ENCODE peak calls at places on chromosomes 6 and 20, in six cellular contexts. One of them, this sample, is unnamed.

GRCh38 chr6:6529275-6529674 is 59.2 kb upstream of the LY86 start:
- DNase-seq in HCT116: no peak
- DNase-seq in upper lobe of left lung: no peak
- DNase-seq in stomach: no peak
- DNase-seq in heart right ventricle: no peak
- DNase-seq in CD8-positive, alpha-beta memory T cell: no peak
- DNase-seq in this sample: no peak

GRCh38 chr6:15864033-15864707 is 201.3 kb upstream of the DTNBP1 start:
- DNase-seq in HCT116: no peak
- DNase-seq in upper lobe of left lung: no peak
- DNase-seq in stomach: no peak
- DNase-seq in heart right ventricle: no peak
- DNase-seq in CD8-positive, alpha-beta memory T cell: no peak
- DNase-seq in this sample: no peak

GRCh38 chr6:20559924-20560551 is 25.8 kb downstream of the CDKAL1 start:
- DNase-seq in HCT116: no peak
- DNase-seq in upper lobe of left lung: no peak
- DNase-seq in stomach: no peak
- DNase-seq in heart right ventricle: no peak
- DNase-seq in CD8-positive, alpha-beta memory T cell: no peak
- DNase-seq in this sample: no peak

GRCh38 chr6:4364711-4365110 is 229.3 kb upstream of the ECI2 start:
- DNase-seq in HCT116: no peak
- DNase-seq in upper lobe of left lung: no peak
- DNase-seq in stomach: no peak
- DNase-seq in heart right ventricle: no peak
- DNase-seq in CD8-positive, alpha-beta memory T cell: no peak
- DNase-seq in this sample: no peak

GRCh38 chr6:35140991-35141720 is at the start of gene TCP11:
- DNase-seq in HCT116: no peak
- DNase-seq in upper lobe of left lung: peak; percentile 90
- DNase-seq in stomach: peak; percentile 38
- DNase-seq in heart right ventricle: peak; percentile 15
- DNase-seq in CD8-positive, alpha-beta memory T cell: peak; percentile 16
- DNase-seq in this sample: peak; percentile 77

GRCh38 chr6:137892271-137892708 is 25.2 kb downstream of the TNFAIP3 start:
- DNase-seq in HCT116: no peak
- DNase-seq in upper lobe of left lung: no peak
- DNase-seq in stomach: no peak
- DNase-seq in heart right ventricle: no peak
- DNase-seq in CD8-positive, alpha-beta memory T cell: no peak
- DNase-seq in this sample: no peak

GRCh38 chr6:91063362-91063761 is 476.5 kb upstream of the MAP3K7 start:
- DNase-seq in HCT116: no peak
- DNase-seq in upper lobe of left lung: no peak
- DNase-seq in stomach: no peak
- DNase-seq in heart right ventricle: no peak
- DNase-seq in CD8-positive, alpha-beta memory T cell: no peak
- DNase-seq in this sample: no peak

GRCh38 chr6:116513224-116513875 is 1.9 kb downstream of the CALHM5 start:
- DNase-seq in HCT116: no peak
- DNase-seq in upper lobe of left lung: no peak
- DNase-seq in stomach: no peak
- DNase-seq in heart right ventricle: no peak
- DNase-seq in CD8-positive, alpha-beta memory T cell: no peak
- DNase-seq in this sample: no peak

GRCh38 chr6:6998194-6998569 is 109.6 kb upstream of the RREB1 start:
- DNase-seq in HCT116: no peak
- DNase-seq in upper lobe of left lung: no peak
- DNase-seq in stomach: no peak
- DNase-seq in heart right ventricle: no peak
- DNase-seq in CD8-positive, alpha-beta memory T cell: no peak
- DNase-seq in this sample: no peak

GRCh38 chr6:161222706-161223234 is 51.1 kb downstream of the AGPAT4 start:
- DNase-seq in HCT116: no peak
- DNase-seq in upper lobe of left lung: peak; percentile 37
- DNase-seq in stomach: no peak
- DNase-seq in heart right ventricle: no peak
- DNase-seq in CD8-positive, alpha-beta memory T cell: no peak
- DNase-seq in this sample: no peak

GRCh38 chr6:107917468-107918375 is 40.3 kb downstream of the SEC63 start:
- DNase-seq in HCT116: peak; percentile 7
- DNase-seq in upper lobe of left lung: no peak
- DNase-seq in stomach: no peak
- DNase-seq in heart right ventricle: no peak
- DNase-seq in CD8-positive, alpha-beta memory T cell: no peak
- DNase-seq in this sample: no peak

GRCh38 chr6:2797564-2798014 is 32.4 kb downstream of the WRNIP1 start:
- DNase-seq in HCT116: no peak
- DNase-seq in upper lobe of left lung: no peak
- DNase-seq in stomach: no peak
- DNase-seq in heart right ventricle: no peak
- DNase-seq in CD8-positive, alpha-beta memory T cell: no peak
- DNase-seq in this sample: no peak

GRCh38 chr20:38435555-38435939 is 419 bp upstream of the SNHG17 start:
- DNase-seq in HCT116: no peak
- DNase-seq in upper lobe of left lung: no peak
- DNase-seq in stomach: no peak
- DNase-seq in heart right ventricle: no peak
- DNase-seq in CD8-positive, alpha-beta memory T cell: no peak
- DNase-seq in this sample: no peak

GRCh38 chr6:126054258-126054702 is 67.9 kb downstream of the TRMT11 start:
- DNase-seq in HCT116: no peak
- DNase-seq in upper lobe of left lung: no peak
- DNase-seq in stomach: no peak
- DNase-seq in heart right ventricle: no peak
- DNase-seq in CD8-positive, alpha-beta memory T cell: no peak
- DNase-seq in this sample: no peak

GRCh38 chr20:309306-309840 is 12.0 kb downstream of the ZCCHC3 start:
- DNase-seq in HCT116: no peak
- DNase-seq in upper lobe of left lung: no peak
- DNase-seq in stomach: no peak
- DNase-seq in heart right ventricle: no peak
- DNase-seq in CD8-positive, alpha-beta memory T cell: no peak
- DNase-seq in this sample: no peak

GRCh38 chr6:26327450-26328264 is 37.3 kb upstream of the BTN3A2 start:
- DNase-seq in HCT116: peak; percentile 89
- DNase-seq in upper lobe of left lung: no peak
- DNase-seq in stomach: no peak
- DNase-seq in heart right ventricle: no peak
- DNase-seq in CD8-positive, alpha-beta memory T cell: peak; percentile 57
- DNase-seq in this sample: no peak

GRCh38 chr20:32189691-32190607 is 17.6 kb downstream of the PLAGL2 start:
- DNase-seq in HCT116: no peak
- DNase-seq in upper lobe of left lung: peak; percentile 89
- DNase-seq in stomach: peak; percentile 57
- DNase-seq in heart right ventricle: peak; percentile 40
- DNase-seq in CD8-positive, alpha-beta memory T cell: peak; percentile 50
- DNase-seq in this sample: peak; percentile 71

GRCh38 chr20:49989234-49990065 is 6.7 kb downstream of the SNAI1 start:
- DNase-seq in HCT116: no peak
- DNase-seq in upper lobe of left lung: no peak
- DNase-seq in stomach: no peak
- DNase-seq in heart right ventricle: peak; percentile 77
- DNase-seq in CD8-positive, alpha-beta memory T cell: no peak
- DNase-seq in this sample: peak; percentile 83

GRCh38 chr20:33875055-33875454 is 63.9 kb downstream of the CHMP4B start:
- DNase-seq in HCT116: no peak
- DNase-seq in upper lobe of left lung: no peak
- DNase-seq in stomach: peak; percentile 28
- DNase-seq in heart right ventricle: no peak
- DNase-seq in CD8-positive, alpha-beta memory T cell: no peak
- DNase-seq in this sample: no peak

GRCh38 chr6:53544050-53544499 is 826 bp downstream of the GCLC start:
- DNase-seq in HCT116: no peak
- DNase-seq in upper lobe of left lung: no peak
- DNase-seq in stomach: no peak
- DNase-seq in heart right ventricle: no peak
- DNase-seq in CD8-positive, alpha-beta memory T cell: no peak
- DNase-seq in this sample: no peak

GRCh38 chr20:45823949-45824835 is 2.9 kb downstream of the TNNC2 start:
- DNase-seq in HCT116: no peak
- DNase-seq in upper lobe of left lung: peak; percentile 86
- DNase-seq in stomach: peak; percentile 62
- DNase-seq in heart right ventricle: no peak
- DNase-seq in CD8-positive, alpha-beta memory T cell: peak; percentile 44
- DNase-seq in this sample: no peak

GRCh38 chr6:40194771-40195170 is 260.5 kb upstream of the MOCS1 start:
- DNase-seq in HCT116: no peak
- DNase-seq in upper lobe of left lung: no peak
- DNase-seq in stomach: no peak
- DNase-seq in heart right ventricle: no peak
- DNase-seq in CD8-positive, alpha-beta memory T cell: no peak
- DNase-seq in this sample: no peak

GRCh38 chr6:157273756-157274088 is 49.6 kb downstream of the TMEM242 start:
- DNase-seq in HCT116: peak; percentile 31
- DNase-seq in upper lobe of left lung: peak; percentile 88
- DNase-seq in stomach: peak; percentile 35
- DNase-seq in heart right ventricle: no peak
- DNase-seq in CD8-positive, alpha-beta memory T cell: peak; percentile 68
- DNase-seq in this sample: peak; percentile 69

GRCh38 chr6:52360601-52361346 is 1.2 kb upstream of the PAQR8 start:
- DNase-seq in HCT116: no peak
- DNase-seq in upper lobe of left lung: no peak
- DNase-seq in stomach: no peak
- DNase-seq in heart right ventricle: no peak
- DNase-seq in CD8-positive, alpha-beta memory T cell: no peak
- DNase-seq in this sample: no peak
- H3K27ac ChIP-seq in HCT116: no peak overlapping the region
- H3K27ac ChIP-seq in upper lobe of left lung: peak overlapping the region; percentile 56
- H3K27ac ChIP-seq in stomach: no peak overlapping the region
- H3K27ac ChIP-seq in heart right ventricle: peak overlapping the region; percentile 85
- H3K27ac ChIP-seq in CD8-positive, alpha-beta memory T cell: peak overlapping the region; percentile 95
- H3K27ac ChIP-seq in this sample: no peak overlapping the region

GRCh38 chr6:44044154-44044539 is 83.1 kb downstream of the MRPL14 start:
- DNase-seq in HCT116: no peak
- DNase-seq in upper lobe of left lung: no peak
- DNase-seq in stomach: no peak
- DNase-seq in heart right ventricle: no peak
- DNase-seq in CD8-positive, alpha-beta memory T cell: no peak
- DNase-seq in this sample: peak; percentile 43
- H3K27ac ChIP-seq in HCT116: peak overlapping the region; percentile 95
- H3K27ac ChIP-seq in upper lobe of left lung: no peak overlapping the region
- H3K27ac ChIP-seq in stomach: peak overlapping the region; percentile 44
- H3K27ac ChIP-seq in heart right ventricle: peak overlapping the region; percentile 50
- H3K27ac ChIP-seq in CD8-positive, alpha-beta memory T cell: peak overlapping the region; percentile 72
- H3K27ac ChIP-seq in this sample: no peak overlapping the region

DNA sequence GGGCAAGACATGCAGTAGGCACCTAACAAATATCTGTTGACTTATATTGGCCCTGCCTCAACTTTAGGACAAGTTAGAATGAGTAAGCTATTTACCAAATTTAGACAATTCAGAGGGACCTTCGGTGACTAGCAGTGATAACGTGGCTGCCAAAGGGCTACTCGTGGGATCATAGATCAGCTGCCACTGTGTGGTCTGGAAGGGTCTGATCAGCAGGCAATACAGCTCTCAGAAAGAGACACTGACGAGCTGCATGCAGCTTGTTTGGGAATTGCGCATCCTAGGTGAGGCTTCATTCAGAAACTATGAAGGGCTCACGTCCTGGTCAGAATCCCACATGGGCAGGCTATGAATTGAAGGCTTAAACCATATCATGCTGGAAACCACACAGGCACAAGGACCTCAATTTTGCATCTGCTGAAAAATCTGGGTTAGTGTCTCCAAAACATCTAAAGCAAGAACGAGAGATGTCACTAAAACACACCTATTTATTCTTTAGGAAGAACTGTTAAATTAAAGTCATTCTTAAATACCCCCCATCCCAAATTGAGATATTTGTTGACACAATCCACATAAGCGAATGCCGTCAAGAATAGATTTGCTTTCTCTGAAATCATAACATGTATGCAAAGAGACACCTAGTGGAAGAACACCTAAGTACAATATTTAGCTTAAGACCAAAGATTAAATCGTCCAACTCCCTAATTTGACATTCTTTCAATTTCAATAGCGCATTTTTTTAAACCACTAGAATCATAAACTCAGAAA is 79.6 kb downstream of the IPCEF1 start:
- DNase-seq in HCT116: peak; percentile 33
- DNase-seq in upper lobe of left lung: no peak
- DNase-seq in stomach: no peak
- DNase-seq in heart right ventricle: no peak
- DNase-seq in CD8-positive, alpha-beta memory T cell: peak; percentile 57
- DNase-seq in this sample: no peak
- H3K27ac ChIP-seq in HCT116: no peak overlapping the region
- H3K27ac ChIP-seq in upper lobe of left lung: no peak overlapping the region
- H3K27ac ChIP-seq in stomach: no peak overlapping the region
- H3K27ac ChIP-seq in heart right ventricle: no peak overlapping the region
- H3K27ac ChIP-seq in CD8-positive, alpha-beta memory T cell: no peak overlapping the region
- H3K27ac ChIP-seq in this sample: no peak overlapping the region

GRCh38 chr20:20741067-20742045 is 28.9 kb upstream of the RALGAPA2 start:
- DNase-seq in HCT116: no peak
- DNase-seq in upper lobe of left lung: no peak
- DNase-seq in stomach: peak; percentile 56
- DNase-seq in heart right ventricle: no peak
- DNase-seq in CD8-positive, alpha-beta memory T cell: no peak
- DNase-seq in this sample: no peak
- H3K27ac ChIP-seq in HCT116: no peak overlapping the region
- H3K27ac ChIP-seq in upper lobe of left lung: peak overlapping the region; percentile 51
- H3K27ac ChIP-seq in stomach: peak overlapping the region; percentile 2
- H3K27ac ChIP-seq in heart right ventricle: peak overlapping the region; percentile 94
- H3K27ac ChIP-seq in CD8-positive, alpha-beta memory T cell: no peak overlapping the region
- H3K27ac ChIP-seq in this sample: no peak overlapping the region